ENCODE peak calls at places on chromosomes 12 and 14, in eight cellular contexts. X, U, M, Y, R, B, T and Q are unnamed samples.

GRCh38 chr12:32302218-32302826 is 97.0 kb upstream of the FGD4 start:
- DNase-seq in X (no peak), U (peak), M (no peak), Y (no peak), R (peak), B (no peak), T (peak), Q (peak)

GRCh38 chr12:115886666-115887065 is 390.8 kb downstream of the MED13L start:
- DNase-seq in X (no peak), U (no peak), M (no peak), Y (no peak), R (no peak), B (no peak), T (no peak), Q (no peak)

GRCh38 chr14:92603309-92604257 is 90.0 kb downstream of the RIN3 start:
- DNase-seq in X (no peak), U (peak), M (no peak), Y (no peak), R (peak), B (no peak), T (peak), Q (no peak)

GRCh38 chr12:56204275-56204674 is 15.0 kb upstream of the SMARCC2 start:
- DNase-seq in X (no peak), U (no peak), M (no peak), Y (no peak), R (no peak), B (no peak), T (no peak), Q (no peak)

GRCh38 chr12:28899951-28900350 is 249.1 kb upstream of the FAR2 start:
- DNase-seq in X (no peak), U (no peak), M (no peak), Y (no peak), R (peak), B (no peak), T (no peak), Q (no peak)

GRCh38 chr12:90423965-90424364 is 531.0 kb downstream of the CCER1 start:
- DNase-seq in X (no peak), U (no peak), M (no peak), Y (no peak), R (no peak), B (no peak), T (no peak), Q (no peak)

GRCh38 chr14:34501004-34501580 is 38.4 kb downstream of the EAPP start:
- DNase-seq in X (no peak), U (no peak), M (no peak), Y (no peak), R (no peak), B (no peak), T (no peak), Q (no peak)

GRCh38 chr12:113889076-113889475 is 77.0 kb downstream of the RBM19 start:
- DNase-seq in X (no peak), U (peak), M (no peak), Y (no peak), R (peak), B (no peak), T (no peak), Q (peak)

GRCh38 chr12:107131832-107132616 is 38.7 kb upstream of the CRY1 start:
- DNase-seq in X (no peak), U (peak), M (peak), Y (no peak), R (peak), B (peak), T (peak), Q (peak)

GRCh38 chr14:35988972-35989690 is 163.0 kb downstream of the BRMS1L start:
- DNase-seq in X (no peak), U (no peak), M (no peak), Y (no peak), R (no peak), B (no peak), T (peak), Q (no peak)

GRCh38 chr14:102230481-102231210 is 74.3 kb downstream of the MOK start:
- DNase-seq in X (no peak), U (no peak), M (no peak), Y (no peak), R (no peak), B (no peak), T (no peak), Q (no peak)

GRCh38 chr14:102229739-102230092 is 75.2 kb downstream of the MOK start:
- DNase-seq in X (no peak), U (no peak), M (no peak), Y (no peak), R (no peak), B (no peak), T (no peak), Q (no peak)

GRCh38 chr14:102227184-102227964 is 77.6 kb downstream of the MOK start:
- DNase-seq in X (peak), U (no peak), M (no peak), Y (no peak), R (peak), B (no peak), T (no peak), Q (peak)

GRCh38 chr14:102231476-102232347 is 73.3 kb downstream of the MOK start:
- DNase-seq in X (no peak), U (no peak), M (no peak), Y (no peak), R (no peak), B (no peak), T (no peak), Q (no peak)

GRCh38 chr14:102229071-102229738 is 75.8 kb downstream of the MOK start:
- DNase-seq in X (no peak), U (no peak), M (no peak), Y (no peak), R (no peak), B (no peak), T (no peak), Q (no peak)
- TF ChIP-seq CTCF in X (no peak), U (no peak), M (no peak), Y (no peak), R (no peak), B (no peak), T (no peak), Q (no peak)

GRCh38 chr14:74400328-74400727 is 25.7 kb downstream of the SYNDIG1L start:
- DNase-seq in X (no peak), U (peak), M (peak), Y (no peak), R (no peak), B (no peak), T (peak), Q (no peak)
- TF ChIP-seq CTCF in X (peak), U (peak), M (no peak), Y (no peak), R (peak), B (no peak), T (no peak), Q (peak)

GRCh38 chr12:50642755-50643154 is 121.1 kb upstream of the ATF1 start:
- DNase-seq in X (no peak), U (no peak), M (no peak), Y (no peak), R (no peak), B (no peak), T (no peak), Q (no peak)
- TF ChIP-seq CTCF in X (no peak), U (no peak), M (no peak), Y (no peak), R (no peak), B (no peak), T (no peak), Q (no peak)

DNA sequence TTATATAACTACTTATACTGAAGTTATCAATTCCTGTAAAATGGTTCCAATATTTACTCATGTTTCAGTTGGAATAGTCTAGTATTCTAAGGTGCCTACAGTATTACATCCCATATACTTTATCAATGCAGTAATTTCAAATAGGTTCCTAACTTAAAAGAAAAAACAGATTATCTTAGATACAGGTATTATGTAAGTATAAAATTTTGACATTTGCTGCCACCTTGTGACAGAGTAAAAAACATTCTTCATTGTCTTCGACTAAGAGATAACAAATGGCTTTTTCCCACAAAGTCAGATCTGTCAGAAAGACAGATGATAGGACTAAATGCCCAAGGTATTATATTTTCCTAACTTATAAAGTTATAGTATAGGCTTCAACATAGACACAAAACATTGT is 78.7 kb downstream of the TXNDC16 start:
- DNase-seq in X (no peak), U (peak), M (no peak), Y (no peak), R (peak), B (no peak), T (peak), Q (no peak)
- TF ChIP-seq CTCF in X (peak), U (peak), M (peak), Y (peak), R (peak), B (peak), T (no peak), Q (peak)

GRCh38 chr12:74552201-74552600 is 14.6 kb downstream of the ATXN7L3B start:
- DNase-seq in X (no peak), U (no peak), M (no peak), Y (no peak), R (no peak), B (no peak), T (no peak), Q (no peak)
- TF ChIP-seq CTCF in X (no peak), U (no peak), M (no peak), Y (no peak), R (no peak), B (peak), T (no peak), Q (peak)

GRCh38 chr12:86373813-86374212 is 117.6 kb upstream of the MGAT4C start:
- DNase-seq in X (no peak), U (no peak), M (no peak), Y (no peak), R (no peak), B (no peak), T (no peak), Q (no peak)

GRCh38 chr12:86379337-86379736 is 123.1 kb upstream of the MGAT4C start:
- DNase-seq in X (no peak), U (no peak), M (no peak), Y (no peak), R (no peak), B (no peak), T (no peak), Q (no peak)

DNA sequence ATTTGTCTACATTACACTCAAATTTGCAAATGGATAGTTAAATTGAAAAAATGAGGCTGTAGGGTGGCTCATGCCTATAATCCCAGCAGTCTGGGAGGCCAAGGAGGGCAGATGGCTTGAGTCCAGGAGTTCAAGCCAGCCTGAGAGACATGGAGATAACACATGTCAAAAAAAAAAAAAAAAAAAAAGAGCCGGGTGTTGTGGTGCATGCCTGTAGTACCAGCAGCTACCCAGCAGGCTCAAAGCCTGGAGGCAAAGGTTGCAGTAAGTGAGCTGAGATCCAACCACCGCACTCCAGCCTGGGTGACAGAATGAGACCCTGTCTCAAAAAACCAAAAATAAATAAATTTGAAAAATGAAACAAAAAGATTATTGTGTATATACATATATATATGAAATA is 119.9 kb upstream of the MGAT4C start:
- DNase-seq in X (peak), U (no peak), M (no peak), Y (no peak), R (no peak), B (no peak), T (peak), Q (peak)
- TF ChIP-seq CTCF in X (peak), U (no peak), M (no peak), Y (no peak), R (no peak), B (peak), T (no peak), Q (peak)

DNA sequence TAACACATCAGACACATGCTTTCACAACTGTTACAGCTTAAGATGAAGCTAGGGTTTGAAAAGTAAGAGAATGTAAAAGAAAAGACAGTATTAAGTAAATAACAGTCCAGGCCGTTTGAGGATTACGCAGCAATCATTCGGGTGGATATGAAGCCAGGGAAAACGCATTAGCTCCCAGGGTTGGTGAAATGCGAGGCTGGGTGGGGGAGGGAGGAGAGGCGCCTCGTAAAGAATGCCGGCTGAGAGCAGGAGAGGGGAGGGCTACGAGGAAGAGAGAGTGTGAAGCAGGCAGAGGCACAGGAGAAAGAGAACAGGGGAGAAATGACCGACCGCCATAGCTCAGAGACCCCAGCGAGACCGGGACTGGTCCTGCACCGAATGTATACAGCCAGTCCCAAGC is 73.0 kb downstream of the IQSEC3 start:
- DNase-seq in X (peak), U (peak), M (no peak), Y (no peak), R (no peak), B (no peak), T (no peak), Q (no peak)
- TF ChIP-seq CTCF in X (no peak), U (no peak), M (no peak), Y (no peak), R (no peak), B (no peak), T (no peak), Q (no peak)

GRCh38 chr12:48084066-48084465 is 21.8 kb downstream of the SENP1 start:
- DNase-seq in X (no peak), U (peak), M (no peak), Y (no peak), R (peak), B (no peak), T (no peak), Q (no peak)
- TF ChIP-seq CTCF in X (no peak), U (peak), M (peak), Y (peak), R (peak), B (peak), T (no peak), Q (peak)